ENCODE peak calls at places on chromosome 13, in four cellular contexts. Y, J, N and E are unnamed samples.
A peak's percentile ranks its signal among the peaks of the same experiment; 100 is the strongest.

GRCh38 chr13:79307866-79308298 is 98.2 kb downstream of the RBM26 start:
- DNase-seq in J (no peak), N (no peak), Y (no peak), E (no peak)

GRCh38 chr13:47480941-47481340 is 520.1 kb downstream of the SUCLA2 start:
- DNase-seq in J (no peak), N (no peak), Y (no peak), E (no peak)

GRCh38 chr13:65966991-65967451 is 1263.1 kb downstream of the PCDH9 start:
- DNase-seq in J (peak; percentile 34), Y (peak; percentile 9), N (no peak), E (no peak)

GRCh38 chr13:21018220-21018619 is 43.2 kb downstream of the LATS2 start:
- DNase-seq in N (no peak), Y (no peak), J (no peak), E (no peak)

GRCh38 chr13:38090913-38091312 is 221.3 kb upstream of the TRPC4 start:
- DNase-seq in N (no peak), J (no peak), Y (peak; percentile 1), E (no peak)

GRCh38 chr13:40485611-40486517 is 180.6 kb downstream of the FOXO1 start:
- DNase-seq in Y (no peak), J (no peak), N (no peak), E (no peak)

GRCh38 chr13:66329988-66330429 is 900.1 kb downstream of the PCDH9 start:
- DNase-seq in J (no peak), N (no peak), Y (no peak), E (no peak)

GRCh38 chr13:51113969-51114368 is 2.9 kb upstream of the C13orf42 start:
- DNase-seq in Y (no peak), N (no peak), J (no peak), E (no peak)

GRCh38 chr13:51747438-51748434 is 56.2 kb downstream of the DHRS12 start:
- DNase-seq in N (no peak), Y (peak; percentile 6), J (peak; percentile 93), E (no peak)

GRCh38 chr13:27419333-27419732 is 5.1 kb upstream of the GTF3A start:
- DNase-seq in N (no peak), J (no peak), Y (no peak), E (no peak)

GRCh38 chr13:61880576-61881283 is 465.1 kb upstream of the PCDH20 start:
- DNase-seq in Y (peak; percentile 9), N (no peak), J (peak; percentile 21), E (peak; percentile 44)

GRCh38 chr13:46575843-46576242 is 22.9 kb downstream of the LRCH1 start:
- DNase-seq in Y (no peak), N (no peak), J (no peak), E (no peak)

GRCh38 chr13:56735537-56735942 is 405.2 kb upstream of the PRR20A start:
- DNase-seq in Y (no peak), N (no peak), J (no peak), E (peak; percentile 21)

GRCh38 chr13:114106991-114107685 is 25.3 kb downstream of the RASA3 start:
- DNase-seq in N (no peak), Y (no peak), J (no peak), E (peak; percentile 9)

GRCh38 chr13:99072941-99073340 is 95.1 kb upstream of the DOCK9 start:
- DNase-seq in Y (no peak), J (no peak), N (no peak), E (no peak)

GRCh38 chr13:94994506-94994905 is 282.2 kb upstream of the SOX21 start:
- DNase-seq in J (no peak), Y (no peak), N (no peak), E (no peak)

GRCh38 chr13:20182231-20182846 is 10.4 kb downstream of the GJB2 start:
- DNase-seq in N (peak; percentile 35), J (peak; percentile 63), Y (peak; percentile 63), E (peak; percentile 46)

GRCh38 chr13:96431044-96431581 is 341.2 kb downstream of the HS6ST3 start:
- DNase-seq in J (no peak), Y (no peak), N (no peak), E (no peak)

GRCh38 chr13:19596960-19597361 is 35.6 kb upstream of the TPTE2 start:
- DNase-seq in Y (no peak), N (no peak), J (peak; percentile 96), E (no peak)

GRCh38 chr13:44592448-44592847 is 16.3 kb upstream of the TSC22D1 start:
- DNase-seq in J (no peak), Y (no peak), N (no peak), E (no peak)

GRCh38 chr13:103324641-103325040 is 258.4 kb upstream of the SLC10A2 start:
- DNase-seq in Y (no peak), J (no peak), N (no peak), E (no peak)
- TF ChIP-seq CREM in Y (no peak), J (no peak), N (no peak), E (no peak)

DNA sequence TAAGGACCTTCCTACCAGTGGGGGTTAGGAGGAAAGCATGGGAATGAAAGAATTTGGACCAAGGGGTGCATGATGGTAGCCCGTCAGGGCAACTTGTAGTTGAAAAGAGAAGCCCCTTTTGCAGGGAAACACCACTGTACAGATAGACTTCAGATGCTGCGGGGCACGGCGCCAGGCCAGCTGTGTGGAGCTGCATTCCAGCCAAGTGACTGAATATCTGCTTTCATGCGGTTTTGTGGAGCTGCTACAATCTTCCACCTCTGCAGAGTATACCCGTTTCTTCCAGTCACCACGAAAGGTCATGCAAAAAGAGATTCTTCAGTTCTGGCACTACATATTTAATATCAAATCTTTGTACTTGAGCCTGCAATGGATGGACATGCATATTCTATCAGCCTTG is 104.7 kb downstream of the RGCC start:
- DNase-seq in N (no peak), Y (no peak), J (no peak), E (no peak)
- TF ChIP-seq CREM in N (no peak), Y (no peak), J (no peak), E (no peak)

GRCh38 chr13:111005364-111005763 is 90.5 kb upstream of the ANKRD10 start:
- DNase-seq in J (no peak), N (no peak), Y (peak; percentile 26), E (no peak)
- TF ChIP-seq CREM in J (no peak), N (no peak), Y (no peak), E (no peak)

DNA sequence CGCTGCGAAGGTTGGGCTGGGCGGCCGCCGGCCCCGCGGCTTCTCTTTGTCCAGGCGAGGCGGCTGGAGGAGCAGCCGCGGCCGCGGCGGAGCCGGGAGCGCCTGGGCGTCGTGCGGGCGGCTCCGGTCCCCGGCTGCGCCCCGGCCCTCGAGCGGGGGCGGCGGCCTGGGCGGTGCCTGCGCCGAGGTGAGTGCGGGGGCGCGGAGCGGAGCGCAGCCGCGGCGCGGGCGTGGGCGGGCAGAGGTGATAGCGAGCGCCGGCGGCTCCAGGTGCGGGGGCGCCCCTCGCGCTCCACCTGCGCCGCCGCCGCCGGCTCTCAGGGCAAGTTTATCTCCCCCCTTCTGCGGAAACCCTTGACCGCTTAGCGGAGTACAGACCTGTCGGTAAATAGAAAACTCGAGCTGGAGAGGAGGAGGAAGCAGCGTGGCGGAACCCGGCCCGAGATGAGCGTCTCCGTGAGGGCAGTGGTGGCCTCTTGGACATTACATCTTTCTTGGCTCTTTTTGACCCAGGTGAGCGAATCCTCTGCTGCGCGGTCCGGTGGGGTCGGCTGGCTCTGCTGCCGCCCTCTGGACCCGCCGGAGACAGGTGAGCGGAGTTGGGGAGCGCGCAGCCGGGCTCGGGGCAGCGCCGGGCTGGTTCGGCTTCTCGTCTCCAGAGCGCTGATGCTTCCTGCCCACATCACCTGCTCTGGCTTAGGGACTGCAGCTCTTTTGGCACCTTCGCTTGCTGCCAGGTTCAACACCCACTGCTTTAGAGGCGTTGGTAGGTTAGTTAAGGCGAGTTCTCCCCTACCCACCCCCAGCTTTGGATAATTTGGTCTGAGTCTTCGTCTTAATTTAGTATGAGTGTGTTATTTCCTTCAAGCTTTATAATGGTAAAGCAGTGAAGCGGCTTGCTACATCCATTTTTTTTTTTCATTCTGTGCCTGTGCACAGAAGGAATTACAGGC is at the start of gene MTUS2:
- DNase-seq in Y (peak; percentile 31), J (no peak), N (no peak), E (peak; percentile 70)
- TF ChIP-seq CREM in Y (no peak), J (no peak), N (no peak), E (no peak)

GRCh38 chr13:71624641-71625040 is 242.4 kb downstream of the DACH1 start:
- DNase-seq in Y (no peak), J (no peak), N (no peak), E (no peak)
- TF ChIP-seq CREM in Y (no peak), J (no peak), N (no peak), E (no peak)